ENCODE peak calls at places on chromosome 20, in five cellular contexts. One of them, this sample, is unnamed.

GRCh38 chr20:11919046-11919445 is 1.4 kb downstream of the BTBD3 start:
- DNase-seq in upper lobe of left lung: no peak
- DNase-seq in astrocyte of the spinal cord: peak
- DNase-seq in psoas muscle: no peak
- DNase-seq in WERI-Rb-1: peak
- DNase-seq in this sample: peak

GRCh38 chr20:46985241-46985640 is 90.6 kb downstream of the EYA2 start:
- DNase-seq in upper lobe of left lung: no peak
- DNase-seq in astrocyte of the spinal cord: no peak
- DNase-seq in psoas muscle: no peak
- DNase-seq in WERI-Rb-1: no peak
- DNase-seq in this sample: no peak

GRCh38 chr20:59571151-59571550 is 33.2 kb upstream of the PHACTR3 start:
- DNase-seq in upper lobe of left lung: no peak
- DNase-seq in astrocyte of the spinal cord: no peak
- DNase-seq in psoas muscle: no peak
- DNase-seq in WERI-Rb-1: no peak
- DNase-seq in this sample: no peak

GRCh38 chr20:34852298-34852697 is 20.4 kb downstream of the GGT7 start:
- DNase-seq in upper lobe of left lung: no peak
- DNase-seq in astrocyte of the spinal cord: no peak
- DNase-seq in psoas muscle: no peak
- DNase-seq in WERI-Rb-1: no peak
- DNase-seq in this sample: no peak

GRCh38 chr20:42530855-42531674 is 658.6 kb downstream of the PTPRT start:
- DNase-seq in upper lobe of left lung: no peak
- DNase-seq in astrocyte of the spinal cord: no peak
- DNase-seq in psoas muscle: no peak
- DNase-seq in WERI-Rb-1: peak
- DNase-seq in this sample: peak

GRCh38 chr20:2244993-2245392 is 50.8 kb upstream of the TGM3 start:
- DNase-seq in upper lobe of left lung: no peak
- DNase-seq in astrocyte of the spinal cord: no peak
- DNase-seq in psoas muscle: no peak
- DNase-seq in WERI-Rb-1: peak
- DNase-seq in this sample: no peak

GRCh38 chr20:25285856-25286798 is 38.2 kb downstream of the PYGB start:
- DNase-seq in upper lobe of left lung: peak
- DNase-seq in astrocyte of the spinal cord: no peak
- DNase-seq in psoas muscle: peak
- DNase-seq in WERI-Rb-1: peak
- DNase-seq in this sample: no peak

GRCh38 chr20:39825524-39825923 is 863.4 kb downstream of the DHX35 start:
- DNase-seq in upper lobe of left lung: no peak
- DNase-seq in astrocyte of the spinal cord: no peak
- DNase-seq in psoas muscle: no peak
- DNase-seq in WERI-Rb-1: no peak
- DNase-seq in this sample: no peak

GRCh38 chr20:33859751-33860150 is 48.6 kb downstream of the CHMP4B start:
- DNase-seq in upper lobe of left lung: no peak
- DNase-seq in astrocyte of the spinal cord: no peak
- DNase-seq in psoas muscle: peak
- DNase-seq in WERI-Rb-1: no peak
- DNase-seq in this sample: no peak

GRCh38 chr20:36629719-36630340 is 16.2 kb downstream of the SLA2 start:
- DNase-seq in upper lobe of left lung: no peak
- DNase-seq in astrocyte of the spinal cord: no peak
- DNase-seq in psoas muscle: no peak
- DNase-seq in WERI-Rb-1: no peak
- DNase-seq in this sample: no peak

GRCh38 chr20:34415079-34415478 is 52.0 kb downstream of the ITCH start:
- DNase-seq in upper lobe of left lung: no peak
- DNase-seq in astrocyte of the spinal cord: no peak
- DNase-seq in psoas muscle: no peak
- DNase-seq in WERI-Rb-1: no peak
- DNase-seq in this sample: peak

GRCh38 chr20:1369970-1370369 is 22.9 kb downstream of the FKBP1A start:
- DNase-seq in upper lobe of left lung: no peak
- DNase-seq in astrocyte of the spinal cord: no peak
- DNase-seq in psoas muscle: no peak
- DNase-seq in WERI-Rb-1: peak
- DNase-seq in this sample: no peak

GRCh38 chr20:63747622-63748355 is 8.2 kb downstream of the SLC2A4RG start:
- DNase-seq in upper lobe of left lung: no peak
- DNase-seq in astrocyte of the spinal cord: no peak
- DNase-seq in psoas muscle: peak
- DNase-seq in WERI-Rb-1: no peak
- DNase-seq in this sample: no peak

GRCh38 chr20:46021361-46022359 is 7.4 kb upstream of the SLC12A5 start:
- DNase-seq in upper lobe of left lung: peak
- DNase-seq in astrocyte of the spinal cord: no peak
- DNase-seq in psoas muscle: peak
- DNase-seq in WERI-Rb-1: peak
- DNase-seq in this sample: peak

GRCh38 chr20:10427060-10427692 is 6.8 kb downstream of the MKKS start:
- DNase-seq in upper lobe of left lung: no peak
- DNase-seq in astrocyte of the spinal cord: peak
- DNase-seq in psoas muscle: peak
- DNase-seq in WERI-Rb-1: peak
- DNase-seq in this sample: peak

GRCh38 chr20:58584881-58585752 is 66.0 kb upstream of the STX16 start:
- DNase-seq in upper lobe of left lung: no peak
- DNase-seq in astrocyte of the spinal cord: no peak
- DNase-seq in psoas muscle: no peak
- DNase-seq in WERI-Rb-1: no peak
- DNase-seq in this sample: peak

GRCh38 chr20:4925842-4926530 is 75.3 kb downstream of the SLC23A2 start:
- DNase-seq in upper lobe of left lung: no peak
- DNase-seq in astrocyte of the spinal cord: peak
- DNase-seq in psoas muscle: peak
- DNase-seq in WERI-Rb-1: no peak
- DNase-seq in this sample: peak

GRCh38 chr20:25205277-25206062 is 10.0 kb downstream of the ENTPD6 start:
- DNase-seq in upper lobe of left lung: no peak
- DNase-seq in astrocyte of the spinal cord: no peak
- DNase-seq in psoas muscle: no peak
- DNase-seq in WERI-Rb-1: no peak
- DNase-seq in this sample: no peak

GRCh38 chr20:58169441-58169840 is 59.0 kb downstream of the ANKRD60 start:
- DNase-seq in upper lobe of left lung: no peak
- DNase-seq in astrocyte of the spinal cord: peak
- DNase-seq in psoas muscle: no peak
- DNase-seq in WERI-Rb-1: no peak
- DNase-seq in this sample: no peak

GRCh38 chr20:57399587-57400261 is 8.5 kb downstream of the RBM38 start:
- DNase-seq in upper lobe of left lung: peak
- DNase-seq in astrocyte of the spinal cord: no peak
- DNase-seq in psoas muscle: peak
- DNase-seq in WERI-Rb-1: no peak
- DNase-seq in this sample: no peak

GRCh38 chr20:21796059-21796458 is 90.6 kb downstream of the PAX1 start:
- DNase-seq in upper lobe of left lung: no peak
- DNase-seq in astrocyte of the spinal cord: no peak
- DNase-seq in psoas muscle: no peak
- DNase-seq in WERI-Rb-1: no peak
- DNase-seq in this sample: no peak
- TF ChIP-seq CTCF in upper lobe of left lung: no peak
- TF ChIP-seq CTCF in astrocyte of the spinal cord: no peak
- TF ChIP-seq CTCF in psoas muscle: no peak
- TF ChIP-seq CTCF in WERI-Rb-1: peak
- TF ChIP-seq CTCF in this sample: no peak

DNA sequence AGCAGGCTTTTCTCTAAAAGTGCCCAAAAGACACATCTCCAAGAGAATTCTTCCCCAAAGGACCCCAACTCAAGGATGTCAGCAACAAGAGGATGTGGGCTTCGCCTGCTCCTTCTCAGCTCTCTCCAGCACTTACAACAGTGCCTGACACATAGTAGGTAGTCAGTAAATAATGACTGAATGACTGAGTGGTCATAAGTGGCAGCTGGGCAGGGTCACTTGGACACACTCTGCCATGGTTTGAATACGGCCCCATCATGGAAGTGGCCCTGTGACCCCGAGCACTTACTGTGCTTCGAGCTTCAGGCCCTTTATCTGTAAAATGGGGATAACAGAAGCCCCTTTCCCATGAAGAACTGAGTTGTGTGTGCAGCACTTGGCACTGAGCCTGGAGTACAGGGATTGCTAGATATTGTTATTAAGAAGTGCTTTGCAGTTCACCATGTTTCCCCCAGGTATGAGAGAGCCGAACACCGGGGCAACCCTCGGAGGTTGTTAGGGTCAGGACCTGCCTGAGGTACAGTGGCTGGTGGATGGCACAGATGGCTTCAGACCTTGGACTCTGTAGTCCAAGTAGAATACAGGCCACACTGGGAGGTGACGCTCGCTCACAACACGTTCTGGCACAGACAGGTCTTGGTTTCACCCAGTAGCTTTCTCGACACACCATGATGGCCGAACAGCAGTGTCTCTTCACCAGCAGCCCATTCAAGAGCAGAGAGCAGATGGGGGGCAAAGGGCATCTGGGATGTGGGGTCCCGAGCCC is 56.0 kb downstream of the NOL4L start:
- DNase-seq in upper lobe of left lung: no peak
- DNase-seq in astrocyte of the spinal cord: no peak
- DNase-seq in psoas muscle: no peak
- DNase-seq in WERI-Rb-1: no peak
- DNase-seq in this sample: no peak
- H3K4me3 ChIP-seq in upper lobe of left lung: no peak
- H3K4me3 ChIP-seq in astrocyte of the spinal cord: no peak
- H3K4me3 ChIP-seq in psoas muscle: no peak
- H3K4me3 ChIP-seq in WERI-Rb-1: no peak
- H3K4me3 ChIP-seq in this sample: no peak

GRCh38 chr20:43767686-43768474 is 41.1 kb upstream of the GTSF1L start:
- DNase-seq in upper lobe of left lung: no peak
- DNase-seq in astrocyte of the spinal cord: peak
- DNase-seq in psoas muscle: no peak
- DNase-seq in WERI-Rb-1: no peak
- DNase-seq in this sample: peak
- TF ChIP-seq CTCF in upper lobe of left lung: no peak
- TF ChIP-seq CTCF in astrocyte of the spinal cord: no peak
- TF ChIP-seq CTCF in psoas muscle: no peak
- TF ChIP-seq CTCF in WERI-Rb-1: no peak
- TF ChIP-seq CTCF in this sample: no peak

GRCh38 chr20:50285376-50286173 is 94.9 kb downstream of the CEBPB start:
- DNase-seq in upper lobe of left lung: no peak
- DNase-seq in astrocyte of the spinal cord: peak
- DNase-seq in psoas muscle: no peak
- DNase-seq in WERI-Rb-1: no peak
- DNase-seq in this sample: peak

GRCh38 chr20:50287512-50287911 is 96.9 kb downstream of the CEBPB start:
- DNase-seq in upper lobe of left lung: no peak
- DNase-seq in astrocyte of the spinal cord: no peak
- DNase-seq in psoas muscle: no peak
- DNase-seq in WERI-Rb-1: no peak
- DNase-seq in this sample: no peak

GRCh38 chr20:50284811-50285375 is 94.3 kb downstream of the CEBPB start:
- DNase-seq in upper lobe of left lung: no peak
- DNase-seq in astrocyte of the spinal cord: peak
- DNase-seq in psoas muscle: peak
- DNase-seq in WERI-Rb-1: no peak
- DNase-seq in this sample: no peak

GRCh38 chr20:50286609-50287008 is 96.0 kb downstream of the CEBPB start:
- DNase-seq in upper lobe of left lung: no peak
- DNase-seq in astrocyte of the spinal cord: peak
- DNase-seq in psoas muscle: peak
- DNase-seq in WERI-Rb-1: no peak
- DNase-seq in this sample: peak

DNA sequence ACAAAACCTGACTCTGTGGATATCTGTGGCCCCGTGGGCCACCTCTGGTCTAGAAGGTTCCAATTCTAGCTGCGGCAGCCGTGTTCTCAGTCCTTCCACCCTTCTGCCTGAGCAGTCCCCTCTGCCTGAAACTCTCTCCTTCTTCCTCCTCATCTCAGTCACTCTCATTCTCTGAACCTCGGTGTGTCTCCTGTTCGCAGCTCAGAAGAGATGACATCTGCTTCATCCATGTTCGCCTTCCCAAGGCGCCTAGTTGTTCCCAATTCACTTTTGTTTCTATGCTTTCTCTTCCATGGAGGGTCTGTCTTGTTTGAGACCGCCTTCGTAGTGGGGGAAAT is 95.5 kb downstream of the CEBPB start:
- DNase-seq in upper lobe of left lung: no peak
- DNase-seq in astrocyte of the spinal cord: no peak
- DNase-seq in psoas muscle: no peak
- DNase-seq in WERI-Rb-1: no peak
- DNase-seq in this sample: no peak
- H3K4me3 ChIP-seq in upper lobe of left lung: no peak
- H3K4me3 ChIP-seq in astrocyte of the spinal cord: no peak
- H3K4me3 ChIP-seq in psoas muscle: peak
- H3K4me3 ChIP-seq in WERI-Rb-1: no peak
- H3K4me3 ChIP-seq in this sample: no peak

GRCh38 chr20:41064377-41064776 is 35.8 kb downstream of the TOP1 start:
- DNase-seq in upper lobe of left lung: no peak
- DNase-seq in astrocyte of the spinal cord: no peak
- DNase-seq in psoas muscle: no peak
- DNase-seq in WERI-Rb-1: no peak
- DNase-seq in this sample: no peak
- TF ChIP-seq CTCF in upper lobe of left lung: no peak
- TF ChIP-seq CTCF in astrocyte of the spinal cord: no peak
- TF ChIP-seq CTCF in psoas muscle: no peak
- TF ChIP-seq CTCF in WERI-Rb-1: no peak
- TF ChIP-seq CTCF in this sample: no peak

DNA sequence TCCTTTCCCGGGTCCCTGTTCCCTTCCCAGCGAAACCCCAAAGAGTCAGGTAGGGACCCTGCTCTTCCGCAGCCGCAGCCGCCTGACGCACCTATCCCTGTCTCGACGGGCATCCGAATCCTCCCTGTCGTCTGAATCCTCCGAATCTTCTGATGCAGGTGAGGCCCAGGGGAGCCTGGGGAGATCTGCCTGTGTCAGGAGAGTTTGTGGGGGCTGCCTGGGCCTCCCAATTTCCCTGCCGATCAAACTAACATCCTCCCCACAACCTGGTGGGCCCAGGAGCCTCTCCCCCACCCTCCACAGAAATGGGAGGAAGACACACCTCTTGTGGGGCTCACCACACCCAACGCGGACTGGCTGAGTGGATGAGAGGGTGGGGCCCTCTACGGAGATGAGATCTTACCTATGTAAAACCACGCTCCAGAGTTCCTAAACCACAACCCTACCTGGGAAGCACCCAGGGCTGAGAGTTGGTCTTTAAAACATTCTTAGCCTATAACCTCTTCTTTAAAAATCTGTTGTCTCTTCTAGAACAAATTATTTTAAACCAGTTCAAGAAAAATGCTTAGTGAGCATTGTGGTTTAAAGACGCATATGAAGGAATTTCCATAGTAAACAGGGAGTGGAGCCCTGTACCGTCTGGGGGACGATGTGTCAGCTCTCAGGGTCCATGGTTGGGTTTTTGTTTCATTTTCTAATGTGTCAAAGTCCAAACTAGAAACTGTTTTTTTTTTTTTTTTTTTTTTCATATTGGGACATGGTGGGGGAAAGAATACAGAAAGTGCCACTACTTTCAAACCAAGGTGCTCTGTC is 1.7 kb downstream of the CDC25B start:
- DNase-seq in upper lobe of left lung: peak
- DNase-seq in astrocyte of the spinal cord: no peak
- DNase-seq in psoas muscle: peak
- DNase-seq in WERI-Rb-1: no peak
- DNase-seq in this sample: no peak
- H3K4me3 ChIP-seq in upper lobe of left lung: peak
- H3K4me3 ChIP-seq in astrocyte of the spinal cord: peak
- H3K4me3 ChIP-seq in psoas muscle: peak
- H3K4me3 ChIP-seq in WERI-Rb-1: no peak
- H3K4me3 ChIP-seq in this sample: peak